ENCODE peak calls at places on chromosome 12, in six cellular contexts. T, W, J, L, U and H are unnamed samples.
A peak's percentile ranks its signal among the peaks of the same experiment; 100 is the strongest.

GRCh38 chr12:8662592-8662991 is at the start of gene MFAP5:
- DNase-seq in T (no peak), W (peak; percentile 26), J (no peak), L (no peak), U (no peak), H (peak; percentile 73)

GRCh38 chr12:114848661-114849060 is 164.7 kb upstream of the TBX3 start:
- DNase-seq in T (no peak), W (no peak), J (no peak), L (no peak), U (no peak), H (no peak)

GRCh38 chr12:58919271-58920101 is 818 bp downstream of the LRIG3 start:
- DNase-seq in T (peak; percentile 73), W (peak; percentile 38), J (no peak), L (no peak), U (no peak), H (peak; percentile 71)

GRCh38 chr12:105485926-105486325 is 155.4 kb downstream of the C12orf75 start:
- DNase-seq in T (no peak), W (no peak), J (no peak), L (no peak), U (no peak), H (no peak)

GRCh38 chr12:77609016-77609415 is 221.7 kb upstream of the NAV3 start:
- DNase-seq in T (no peak), W (no peak), J (no peak), L (no peak), U (no peak), H (no peak)

GRCh38 chr12:125245601-125246345 is 180.5 kb downstream of the AACS start:
- DNase-seq in T (no peak), W (no peak), J (no peak), L (no peak), U (no peak), H (no peak)

GRCh38 chr12:30753761-30754382 is 879 bp downstream of the CAPRIN2 start:
- DNase-seq in T (no peak), W (peak; percentile 49), J (peak; percentile 20), L (no peak), U (no peak), H (no peak)

GRCh38 chr12:115354476-115354890 is 670.5 kb upstream of the TBX3 start:
- DNase-seq in T (no peak), W (no peak), J (no peak), L (no peak), U (no peak), H (no peak)

GRCh38 chr12:68891141-68891540 is 41.8 kb downstream of the CPM start:
- DNase-seq in T (no peak), W (no peak), J (no peak), L (no peak), U (no peak), H (no peak)

GRCh38 chr12:103379670-103380069 is 116.1 kb downstream of the C12orf42 start:
- DNase-seq in T (no peak), W (no peak), J (no peak), L (no peak), U (no peak), H (no peak)

GRCh38 chr12:131990066-131990979 is 40.6 kb downstream of the EP400 start:
- DNase-seq in T (no peak), W (peak; percentile 80), J (no peak), L (peak; percentile 55), U (no peak), H (no peak)

GRCh38 chr12:94560416-94561221 is 89.7 kb downstream of the TMCC3 start:
- DNase-seq in T (no peak), W (peak; percentile 84), J (no peak), L (peak; percentile 78), U (peak; percentile 35), H (no peak)

GRCh38 chr12:8156416-8156815 is 399 bp upstream of the ZNF705A start:
- DNase-seq in T (no peak), W (no peak), J (no peak), L (no peak), U (no peak), H (no peak)

GRCh38 chr12:101648195-101648594 is 49.2 kb upstream of the CHPT1 start:
- DNase-seq in T (no peak), W (no peak), J (no peak), L (no peak), U (no peak), H (no peak)

GRCh38 chr12:45235087-45236025 is 19.5 kb downstream of the ANO6 start:
- DNase-seq in T (no peak), W (peak; percentile 77), J (no peak), L (no peak), U (peak; percentile 62), H (peak; percentile 68)

GRCh38 chr12:102957339-102958050 is at the start of gene ASCL1:
- DNase-seq in T (no peak), W (peak; percentile 74), J (peak; percentile 83), L (peak; percentile 70), U (no peak), H (no peak)

GRCh38 chr12:80752464-80752863 is 35.8 kb downstream of the MYF5 start:
- DNase-seq in T (no peak), W (no peak), J (no peak), L (no peak), U (no peak), H (no peak)

GRCh38 chr12:121452356-121453021 is 52.6 kb downstream of the RNF34 start:
- DNase-seq in T (no peak), W (no peak), J (no peak), L (no peak), U (no peak), H (no peak)

GRCh38 chr12:13784504-13784903 is 196.9 kb downstream of the GRIN2B start:
- DNase-seq in T (no peak), W (no peak), J (no peak), L (no peak), U (no peak), H (no peak)

GRCh38 chr12:53950789-53951576 is 3.7 kb upstream of the HOXC12 start:
- DNase-seq in T (no peak), W (no peak), J (no peak), L (peak; percentile 61), U (no peak), H (no peak)

GRCh38 chr12:53951577-53952334 is 2.9 kb upstream of the HOXC12 start:
- DNase-seq in T (no peak), W (peak; percentile 70), J (no peak), L (peak; percentile 69), U (no peak), H (no peak)

GRCh38 chr12:53948650-53949593 is 5.8 kb upstream of the HOXC12 start:
- DNase-seq in T (no peak), W (no peak), J (no peak), L (no peak), U (no peak), H (no peak)

GRCh38 chr12:53950441-53950781 is 4.3 kb upstream of the HOXC12 start:
- DNase-seq in T (no peak), W (no peak), J (no peak), L (no peak), U (no peak), H (no peak)

DNA sequence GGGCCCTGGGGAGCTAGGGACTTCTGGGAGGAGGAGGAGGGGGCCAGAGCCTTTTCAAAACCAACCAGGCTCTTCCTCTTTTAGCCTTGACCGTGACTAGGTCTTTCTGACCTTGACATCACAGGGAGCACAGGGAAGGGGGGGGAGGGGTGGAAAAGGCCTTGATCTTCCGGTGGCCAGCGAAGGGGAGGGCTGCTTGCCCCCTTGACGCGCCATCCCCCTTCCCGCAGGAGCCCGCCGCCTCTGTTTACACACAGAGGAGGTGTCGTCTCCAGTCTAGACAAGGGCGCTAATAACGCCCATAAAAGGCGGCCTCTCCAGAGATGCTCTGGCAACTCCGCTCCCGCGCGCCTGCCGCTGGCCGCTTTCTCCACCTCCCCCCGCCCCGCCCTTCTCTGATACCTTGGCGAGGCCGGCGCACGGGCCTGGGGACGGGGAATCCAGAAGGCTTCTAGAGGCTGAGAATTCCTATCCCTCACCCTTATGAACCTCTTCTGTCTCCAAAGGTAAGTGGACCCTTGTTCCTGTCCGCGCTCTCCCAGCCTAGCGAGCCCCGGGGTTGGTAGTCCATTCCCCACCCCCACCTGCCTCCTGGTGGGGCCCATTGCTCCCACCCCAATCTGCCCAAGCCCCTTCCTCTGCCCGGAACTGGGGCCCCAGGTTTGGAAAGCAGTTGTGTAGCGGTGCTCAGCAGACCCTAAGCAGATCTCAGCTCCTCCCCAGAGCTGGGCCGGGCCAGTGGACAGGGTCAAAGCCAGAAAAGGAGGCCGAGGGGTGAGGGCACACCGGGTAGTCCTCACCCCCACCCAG is 4.9 kb upstream of the HOXC12 start:
- DNase-seq in T (no peak), W (peak; percentile 81), J (no peak), L (peak; percentile 67), U (no peak), H (no peak)
- TF ChIP-seq CTCF in T (no peak), W (no peak), J (no peak), L (no peak), U (no peak), H (no peak)

GRCh38 chr12:56688846-56689113 is 696 bp upstream of the PTGES3 start:
- DNase-seq in T (no peak), W (no peak), J (no peak), L (no peak), U (no peak), H (no peak)

GRCh38 chr12:56682323-56682722 is 5.8 kb downstream of the PTGES3 start:
- DNase-seq in T (no peak), W (no peak), J (no peak), L (no peak), U (no peak), H (no peak)

GRCh38 chr12:56687225-56688128 is 607 bp downstream of the PTGES3 start:
- DNase-seq in T (peak; percentile 81), W (no peak), J (no peak), L (no peak), U (no peak), H (peak; percentile 81)

GRCh38 chr12:56688129-56688845 is at the start of gene PTGES3:
- DNase-seq in T (peak; percentile 98), W (peak; percentile 99), J (peak; percentile 97), L (peak; percentile 97), U (peak; percentile 96), H (peak; percentile 99)

GRCh38 chr12:56684745-56685369 is 3.2 kb downstream of the PTGES3 start:
- DNase-seq in T (peak; percentile 39), W (no peak), J (no peak), L (no peak), U (no peak), H (no peak)
- TF ChIP-seq POLR2AphosphoS5 in T (no peak), W (no peak), J (no peak), L (no peak), U (no peak), H (no peak)

GRCh38 chr12:7013101-7013500 is 5.2 kb downstream of the LPCAT3 start:
- DNase-seq in T (no peak), W (no peak), J (no peak), L (no peak), U (no peak), H (no peak)
- H3K4me1 ChIP-seq in T (peaks cover 26% of the 10 kb centered on the region), W (peaks cover 15% of the 10 kb centered on the region), J (peaks cover 5% of the 10 kb centered on the region), L (no peaks in the 10 kb centered on the region), U (peaks cover 12% of the 10 kb centered on the region), H (peaks cover 14% of the 10 kb centered on the region)

DNA sequence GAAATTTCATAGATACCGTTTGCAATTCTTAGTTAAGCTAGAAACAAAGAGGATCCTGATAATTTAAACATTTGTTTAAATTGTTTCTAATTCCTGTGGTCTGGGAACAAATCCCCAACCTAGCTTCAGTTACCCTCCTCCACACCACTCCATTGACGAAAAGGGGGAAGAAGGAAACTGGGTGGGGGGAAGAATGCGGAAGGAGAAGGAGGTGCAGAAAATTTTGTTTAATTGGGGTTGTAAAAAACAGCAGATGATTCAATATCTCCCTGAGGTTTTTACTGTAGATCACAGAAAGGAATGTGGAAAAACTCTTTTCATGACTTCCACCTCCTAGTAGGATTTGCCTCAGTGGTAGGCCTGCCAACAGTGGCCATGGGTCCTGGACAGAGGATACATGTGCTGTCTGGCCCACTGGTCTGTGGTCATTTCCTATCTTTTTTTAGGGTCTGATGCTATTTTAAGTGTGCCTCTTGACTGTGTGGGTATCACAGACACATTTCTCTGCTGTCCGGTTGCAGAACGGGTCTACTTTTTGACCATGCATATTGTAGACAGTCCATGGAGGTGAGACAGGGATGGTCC is 122.9 kb upstream of the PCED1B start:
- DNase-seq in T (no peak), W (no peak), J (no peak), L (no peak), U (no peak), H (no peak)
- TF ChIP-seq CTCF in T (no peak), W (no peak), J (no peak), L (no peak), U (no peak), H (no peak)